ENCODE peak calls at places on chromosomes 16 and 17, in eight cellular contexts. T is stimulated activated CD8-positive, alpha-beta memory T cell treated with anti-CD3 and anti-CD28 coated beads, Interleukin-15, amount 100 ng/mL, for 24 hours; Z is Kasumi-1; B is NCI-H460; O is stimulated activated CD4-positive, alpha-beta T cell treated with anti-CD3 and anti-CD28 coated beads, Interleukin-4, amount 100 ng/mL, for 24 hours; H is naive thymus-derived CD4-positive, alpha-beta T cell; A is NCI-H1092; M is activated naive CD4-positive, alpha-beta T cell treated with anti-CD3 and anti-CD28 coated beads for 36 hours. P is an unnamed sample.

GRCh38 chr17:2904135-2904534 is 107.9 kb downstream of the RAP1GAP2 start:
- DNase-seq in T (no peak), Z (no peak), B (no peak), O (no peak), H (no peak), A (no peak), M (no peak), P (peak)

GRCh38 chr16:84121007-84121406 is 4.3 kb upstream of the MBTPS1 start:
- DNase-seq in T (no peak), Z (no peak), B (no peak), O (no peak), H (no peak), A (no peak), M (no peak), P (no peak)

GRCh38 chr17:65593870-65594584 is 32.6 kb upstream of the AXIN2 start:
- DNase-seq in T (no peak), Z (no peak), B (no peak), O (no peak), H (peak), A (no peak), M (peak), P (no peak)

GRCh38 chr17:67178555-67178954 is 66.4 kb downstream of the HELZ start:
- DNase-seq in T (no peak), Z (no peak), B (no peak), O (no peak), H (no peak), A (no peak), M (no peak), P (no peak)

GRCh38 chr16:48596326-48596725 is 13.7 kb downstream of the N4BP1 start:
- DNase-seq in T (no peak), Z (no peak), B (no peak), O (peak), H (no peak), A (no peak), M (peak), P (no peak)

GRCh38 chr16:8923199-8923598 is 40.5 kb downstream of the USP7 start:
- DNase-seq in T (no peak), Z (no peak), B (no peak), O (no peak), H (no peak), A (no peak), M (no peak), P (no peak)

GRCh38 chr16:55323637-55324490 is at the start of gene IRX6:
- DNase-seq in T (no peak), Z (no peak), B (no peak), O (no peak), H (no peak), A (no peak), M (no peak), P (peak)

GRCh38 chr17:7888184-7888920 is at the start of gene CHD3:
- DNase-seq in T (no peak), Z (peak), B (no peak), O (peak), H (peak), A (no peak), M (peak), P (peak)

GRCh38 chr17:16281351-16281750 is 64.3 kb downstream of the PIGL start:
- DNase-seq in T (no peak), Z (no peak), B (no peak), O (no peak), H (no peak), A (no peak), M (no peak), P (no peak)

GRCh38 chr16:85075236-85075924 is 36.9 kb downstream of the CIBAR2 start:
- DNase-seq in T (no peak), Z (no peak), B (no peak), O (no peak), H (no peak), A (no peak), M (no peak), P (no peak)

GRCh38 chr17:72077326-72077960 is 43.4 kb upstream of the SOX9 start:
- DNase-seq in T (no peak), Z (no peak), B (no peak), O (no peak), H (no peak), A (no peak), M (no peak), P (no peak)

GRCh38 chr16:68272501-68273209 is 8.3 kb downstream of the SLC7A6 start:
- DNase-seq in T (no peak), Z (no peak), B (no peak), O (peak), H (peak), A (no peak), M (peak), P (peak)

GRCh38 chr17:11182430-11182829 is 58.6 kb upstream of the SHISA6 start:
- DNase-seq in T (no peak), Z (no peak), B (no peak), O (no peak), H (no peak), A (no peak), M (no peak), P (no peak)

GRCh38 chr17:62671553-62671952 is 44.1 kb downstream of the MRC2 start:
- DNase-seq in T (no peak), Z (no peak), B (no peak), O (no peak), H (no peak), A (peak), M (no peak), P (peak)

GRCh38 chr17:4180791-4181190 is 37.8 kb downstream of the CYB5D2 start:
- DNase-seq in T (no peak), Z (no peak), B (no peak), O (no peak), H (no peak), A (no peak), M (no peak), P (no peak)

GRCh38 chr17:50346313-50347086 is 574 bp downstream of the XYLT2 start:
- DNase-seq in T (peak), Z (peak), B (peak), O (peak), H (no peak), A (no peak), M (peak), P (no peak)

P was measured in NCI-H1105.